ENCODE peak calls at places on chromosomes 12 and 14, in six cellular contexts. O, K, E, L, S and G are unnamed samples.

GRCh38 chr14:105646175-105646574 is 119.8 kb downstream of the TMEM121 start:
- DNase-seq in L (no peak), S (no peak), E (no peak), K (no peak), O (no peak), G (no peak)

GRCh38 chr12:3036901-3037600 is 40.1 kb upstream of the TSPAN9 start:
- DNase-seq in L (no peak), O (no peak), K (no peak), E (no peak), S (no peak), G (no peak)

GRCh38 chr12:124159655-124160054 is 135.2 kb upstream of the RFLNA start:
- DNase-seq in O (no peak), L (no peak), E (no peak), K (no peak), S (no peak), G (no peak)

GRCh38 chr12:132154341-132154761 is 10.1 kb downstream of the NOC4L start:
- DNase-seq in K (no peak), E (no peak), O (no peak), S (no peak), L (no peak), G (no peak)

GRCh38 chr14:103256406-103256805 is 77.6 kb upstream of the EIF5 start:
- DNase-seq in K (no peak), L (no peak), S (no peak), O (no peak), E (no peak), G (no peak)

GRCh38 chr14:91649930-91650329 is 82.0 kb downstream of the CATSPERB start:
- DNase-seq in E (peak; percentile 56), K (peak; percentile 2), O (peak; percentile 73), S (peak; percentile 5), L (peak; percentile 49), G (peak; percentile 23)

GRCh38 chr12:58068706-58069105 is 127.3 kb downstream of the ATP23 start:
- DNase-seq in L (no peak), O (no peak), K (no peak), S (no peak), E (no peak), G (no peak)

GRCh38 chr12:59041241-59042121 is 121.2 kb upstream of the LRIG3 start:
- DNase-seq in S (peak; percentile 84), L (peak; percentile 96), E (no peak), K (peak; percentile 88), O (peak; percentile 96), G (peak; percentile 98)

GRCh38 chr12:9049520-9050133 is 60.3 kb downstream of the KLRG1 start:
- DNase-seq in L (peak; percentile 52), K (peak; percentile 38), E (peak; percentile 48), S (peak; percentile 22), O (peak; percentile 73), G (peak; percentile 31)

GRCh38 chr14:105314287-105315185 is at the start of gene PACS2:
- DNase-seq in O (peak; percentile 94), L (peak; percentile 85), K (peak; percentile 82), E (peak; percentile 95), S (no peak), G (peak; percentile 73)

GRCh38 chr12:65845751-65846537 is 21.7 kb downstream of the HMGA2 start:
- DNase-seq in O (no peak), E (no peak), L (peak; percentile 36), K (no peak), S (no peak), G (no peak)

GRCh38 chr14:45070215-45070614 is 13.7 kb upstream of the PRPF39 start:
- DNase-seq in K (peak; percentile 16), S (no peak), E (no peak), L (peak; percentile 10), O (peak; percentile 12), G (no peak)

GRCh38 chr14:85634205-85634604 is 104.3 kb downstream of the FLRT2 start:
- DNase-seq in K (peak; percentile 9), S (no peak), O (peak; percentile 10), L (no peak), E (no peak), G (no peak)

GRCh38 chr12:91613223-91613779 is 430.7 kb upstream of the DCN start:
- DNase-seq in K (no peak), O (peak; percentile 7), L (no peak), E (no peak), S (no peak), G (no peak)

GRCh38 chr14:38662781-38663180 is 406.9 kb upstream of the CLEC14A start:
- DNase-seq in O (no peak), S (no peak), L (no peak), E (peak; percentile 79), K (no peak), G (no peak)

GRCh38 chr12:12008931-12009611 is 61.7 kb upstream of the BCL2L14 start:
- DNase-seq in E (peak; percentile 39), S (peak; percentile 54), L (peak; percentile 31), K (peak; percentile 73), O (peak; percentile 73), G (peak; percentile 58)

GRCh38 chr12:32365473-32366064 is 33.8 kb upstream of the FGD4 start:
- DNase-seq in E (peak; percentile 70), O (peak; percentile 78), L (peak; percentile 82), S (peak; percentile 78), K (peak; percentile 81), G (peak; percentile 74)

GRCh38 chr12:96070670-96071279 is 35.4 kb upstream of the LTA4H start:
- DNase-seq in L (no peak), K (peak; percentile 44), O (peak; percentile 57), S (no peak), E (peak; percentile 97), G (no peak)

GRCh38 chr14:87896393-87897380 is 96.3 kb downstream of the GALC start:
- DNase-seq in S (peak; percentile 32), K (peak; percentile 42), E (peak; percentile 82), O (peak; percentile 75), L (peak; percentile 56), G (peak; percentile 31)

GRCh38 chr12:127810026-127810425 is 456.9 kb upstream of the TMEM132C start:
- DNase-seq in O (peak; percentile 97), S (peak; percentile 93), E (no peak), L (no peak), K (peak; percentile 94), G (peak; percentile 62)

GRCh38 chr14:104513641-104514046 is 65.9 kb upstream of the C14orf180 start:
- DNase-seq in S (no peak), O (no peak), K (no peak), L (no peak), E (no peak), G (no peak)

GRCh38 chr14:105475916-105476845 is 1.6 kb downstream of the CRIP2 start:
- DNase-seq in S (no peak), L (peak; percentile 18), K (no peak), E (no peak), O (peak; percentile 72), G (peak; percentile 52)

GRCh38 chr14:101233016-101233355 is 328.3 kb upstream of the DIO3 start:
- DNase-seq in S (no peak), E (no peak), K (no peak), L (no peak), O (no peak), G (no peak)

GRCh38 chr14:104865069-104865630 is at the start of gene CEP170B:
- DNase-seq in K (peak; percentile 44), L (peak; percentile 21), S (no peak), E (no peak), O (peak; percentile 81), G (no peak)

GRCh38 chr12:106179086-106179485 is 40.3 kb upstream of the NUAK1 start:
- DNase-seq in E (peak; percentile 98), S (no peak), O (no peak), L (no peak), K (no peak), G (no peak)

GRCh38 chr12:16756833-16757552 is 151.0 kb upstream of the LMO3 start:
- DNase-seq in S (no peak), E (no peak), O (no peak), L (no peak), K (no peak), G (no peak)

GRCh38 chr12:123398177-123398916 is 14.4 kb downstream of the KMT5A start:
- DNase-seq in E (peak; percentile 83), S (no peak), O (peak; percentile 91), L (peak; percentile 37), K (peak; percentile 79), G (peak; percentile 71)

GRCh38 chr12:108689314-108690190 is 41.8 kb downstream of the CORO1C start:
- DNase-seq in S (peak; percentile 51), L (peak; percentile 55), E (peak; percentile 51), K (peak; percentile 39), O (peak; percentile 54), G (no peak)

GRCh38 chr12:90268574-90268973 is 559.9 kb upstream of the ATP2B1 start:
- DNase-seq in K (no peak), L (no peak), O (no peak), S (no peak), E (no peak), G (no peak)

GRCh38 chr12:100127766-100128508 is 14.7 kb downstream of the BLTP3B start:
- DNase-seq in O (peak; percentile 78), E (no peak), S (no peak), L (peak; percentile 82), K (peak; percentile 48), G (no peak)

GRCh38 chr14:103348154-103348553 is 14.1 kb downstream of the EIF5 start:
- DNase-seq in E (no peak), L (peak; percentile 77), K (no peak), S (no peak), O (peak; percentile 34), G (no peak)

GRCh38 chr12:124032265-124032886 is 59.4 kb downstream of the ZNF664 start:
- DNase-seq in K (peak; percentile 65), L (peak; percentile 71), S (peak; percentile 48), O (peak; percentile 85), E (peak; percentile 63), G (peak; percentile 70)

GRCh38 chr12:85821759-85822158 is 14.4 kb downstream of the RASSF9 start:
- DNase-seq in O (no peak), S (no peak), E (no peak), L (no peak), K (no peak), G (no peak)

GRCh38 chr12:110312581-110313360 is 31.7 kb downstream of the ATP2A2 start:
- DNase-seq in E (no peak), L (peak; percentile 72), K (peak; percentile 83), O (peak; percentile 84), S (peak; percentile 79), G (peak; percentile 84)

GRCh38 chr12:130959632-130960031 is 5.9 kb downstream of the ADGRD1 start:
- DNase-seq in K (no peak), L (no peak), O (no peak), S (no peak), E (no peak), G (no peak)

GRCh38 chr12:118237908-118238307 is 102.0 kb downstream of the PEBP1 start:
- DNase-seq in K (peak; percentile 52), S (peak; percentile 9), E (no peak), O (peak; percentile 72), L (peak; percentile 72), G (peak; percentile 19)

GRCh38 chr14:99407416-99407815 is 73.2 kb downstream of the SETD3 start:
- DNase-seq in S (no peak), O (no peak), L (no peak), K (no peak), E (no peak), G (no peak)

GRCh38 chr12:24777359-24777758 is 171.5 kb downstream of the BCAT1 start:
- DNase-seq in O (no peak), S (no peak), E (no peak), L (no peak), K (no peak), G (no peak)

GRCh38 chr12:293199-293598 is 30.6 kb upstream of the SLC6A13 start:
- DNase-seq in E (no peak), S (no peak), O (no peak), K (no peak), L (no peak), G (no peak)